ENCODE peak calls at places on chromosomes 13 and 19, in six cellular contexts. F is cardiac muscle cell, B is small intestine, Z is colonic mucosa, S is esophagus squamous epithelium, R is tibial nerve. W is an unnamed sample. For H3K4me1, the result is how much of the 10 kb centered on the place peaks cover.

GRCh38 chr13:33730147-33730546 is 87.8 kb upstream of the RFC3 start:
- DNase-seq in F (no peak), B (no peak), Z (no peak), S (no peak), R (no peak), W (no peak)

GRCh38 chr13:49356224-49356623 is 87.6 kb downstream of the CAB39L start:
- DNase-seq in F (peak), B (no peak), Z (no peak), S (no peak), R (no peak), W (no peak)

GRCh38 chr19:19306191-19306590 is 14.1 kb downstream of the SUGP1 start:
- DNase-seq in F (no peak), B (no peak), Z (no peak), S (no peak), R (no peak), W (no peak)

GRCh38 chr19:1038995-1039645 is 787 bp upstream of the ABCA7 start:
- DNase-seq in F (peak), B (no peak), Z (no peak), S (no peak), R (no peak), W (no peak)

GRCh38 chr13:73715114-73715909 is 418.9 kb downstream of the KLF12 start:
- DNase-seq in F (no peak), B (no peak), Z (no peak), S (no peak), R (no peak), W (no peak)

GRCh38 chr13:93767231-93767916 is 540.8 kb downstream of the GPC6 start:
- DNase-seq in F (no peak), B (no peak), Z (no peak), S (no peak), R (no peak), W (no peak)

GRCh38 chr13:41812851-41813250 is 148.1 kb downstream of the VWA8 start:
- DNase-seq in F (no peak), B (no peak), Z (no peak), S (no peak), R (no peak), W (no peak)

GRCh38 chr13:97521726-97522125 is 87.8 kb downstream of the RAP2A start:
- DNase-seq in F (no peak), B (no peak), Z (no peak), S (no peak), R (no peak), W (no peak)

GRCh38 chr13:26255717-26256277 is 1.9 kb downstream of the CDK8 start:
- DNase-seq in F (peak), B (no peak), Z (no peak), S (no peak), R (no peak), W (no peak)

GRCh38 chr19:30131246-30131645 is 189.2 kb downstream of the URI1 start:
- DNase-seq in F (no peak), B (no peak), Z (no peak), S (no peak), R (no peak), W (no peak)

GRCh38 chr13:44734204-44734707 is 158.1 kb upstream of the TSC22D1 start:
- DNase-seq in F (peak), B (no peak), Z (no peak), S (no peak), R (no peak), W (peak)

DNA sequence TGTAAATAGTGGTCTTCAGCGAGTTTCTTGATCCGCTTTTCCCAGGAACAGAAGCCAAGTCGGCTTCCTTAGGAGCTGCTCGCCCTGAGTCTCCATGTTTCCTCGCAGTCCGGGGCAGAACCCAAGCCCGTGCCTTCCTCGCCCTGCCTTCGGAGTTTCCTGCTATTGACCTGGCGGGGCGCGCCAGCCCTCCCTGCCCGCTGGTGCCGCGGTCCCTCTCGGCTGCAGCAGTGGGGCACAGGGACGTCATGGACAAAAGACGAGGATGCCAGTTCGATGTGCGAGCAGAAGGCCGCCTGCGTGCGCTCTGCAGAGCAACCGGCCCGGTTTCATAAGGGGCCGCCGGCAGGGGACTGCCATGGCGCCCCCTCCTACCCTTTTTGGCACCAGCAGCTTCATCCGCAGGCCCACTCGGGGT is 156.6 kb downstream of the TM9SF2 start:
- DNase-seq in F (peak), B (peak), Z (peak), S (no peak), R (no peak), W (peak)
- H3K4me1 ChIP-seq in F (under half), B (under half), Z (under half), S (under half), R (under half), W (under half)

GRCh38 chr19:35812220-35813042 is at the start of gene PRODH2:
- DNase-seq in F (no peak), B (peak), Z (no peak), S (no peak), R (no peak), W (no peak)
- H3K27ac ChIP-seq in F (no peak), B (no peak), Z (no peak), S (no peak), R (no peak), W (no peak)

GRCh38 chr19:7916908-7917291 is 2.3 kb downstream of the TGFBR3L start:
- DNase-seq in F (no peak), B (no peak), Z (no peak), S (no peak), R (no peak), W (no peak)
- H3K4me1 ChIP-seq in F (under half), B (under half), Z (under half), S (under half), R (under half), W (half or more)

DNA sequence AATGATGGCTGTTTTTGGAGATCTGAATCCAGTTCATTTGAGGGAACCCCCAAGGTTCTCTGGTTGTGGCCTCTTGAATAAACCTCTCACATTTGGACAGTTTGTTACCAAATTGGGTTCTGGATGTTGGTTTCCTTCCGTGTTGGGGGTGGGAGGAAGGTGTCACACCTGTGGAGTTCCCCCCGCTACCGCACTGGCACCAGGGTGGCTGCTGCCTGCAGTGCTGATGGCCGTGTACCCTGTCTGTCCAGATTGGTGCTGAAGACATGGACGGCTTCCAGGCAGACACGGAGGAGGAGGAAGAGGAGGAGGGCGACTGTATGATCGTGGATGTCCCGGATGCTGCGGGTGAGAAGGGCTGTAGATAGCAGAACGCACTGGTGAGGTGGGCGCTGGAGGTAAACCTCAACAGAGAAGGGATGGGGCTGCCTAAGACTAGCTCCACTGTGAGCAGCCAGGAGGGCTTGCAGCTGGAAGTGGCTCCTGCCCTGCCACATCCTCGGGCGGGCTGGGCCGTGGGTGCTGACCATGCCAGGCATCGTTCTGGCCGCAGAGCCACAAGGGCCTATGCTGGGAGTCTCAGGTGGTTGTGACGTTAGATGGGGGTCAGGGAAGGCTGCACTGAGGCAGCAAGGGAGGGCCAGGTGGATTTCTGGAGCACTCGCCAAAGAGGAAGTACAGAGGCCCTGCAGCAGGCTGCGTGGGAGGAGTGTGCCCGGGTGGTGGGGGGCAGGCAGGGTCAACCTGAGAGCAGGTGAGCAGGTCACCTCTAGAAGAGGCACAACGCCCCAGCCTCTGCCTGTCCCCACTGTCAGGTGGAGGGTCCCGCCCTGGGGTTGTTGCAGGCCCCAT is 15.4 kb downstream of the UBXN6 start:
- DNase-seq in F (no peak), B (no peak), Z (no peak), S (no peak), R (no peak), W (no peak)
- H3K27ac ChIP-seq in F (no peak), B (no peak), Z (no peak), S (no peak), R (no peak), W (no peak)

GRCh38 chr19:11377756-11378155 is 3.3 kb downstream of the SWSAP1 start:
- DNase-seq in F (no peak), B (no peak), Z (no peak), S (no peak), R (no peak), W (no peak)
- H3K4me1 ChIP-seq in F (under half), B (under half), Z (under half), S (half or more), R (under half), W (under half)

GRCh38 chr13:31150315-31150985 is 11.3 kb downstream of the HSPH1 start:
- DNase-seq in F (no peak), B (no peak), Z (no peak), S (no peak), R (no peak), W (no peak)

GRCh38 chr13:31154939-31155338 is 6.8 kb downstream of the HSPH1 start:
- DNase-seq in F (no peak), B (no peak), Z (no peak), S (no peak), R (no peak), W (no peak)

GRCh38 chr13:31149604-31150003 is 12.1 kb downstream of the HSPH1 start:
- DNase-seq in F (no peak), B (no peak), Z (no peak), S (no peak), R (no peak), W (no peak)

GRCh38 chr13:31151837-31152236 is 9.9 kb downstream of the HSPH1 start:
- DNase-seq in F (no peak), B (no peak), Z (no peak), S (no peak), R (no peak), W (no peak)
- H3K27ac ChIP-seq in F (no peak), B (no peak), Z (no peak), S (no peak), R (no peak), W (no peak)

GRCh38 chr19:15372891-15373301 is 6.7 kb downstream of the AKAP8 start:
- DNase-seq in F (no peak), B (no peak), Z (no peak), S (no peak), R (no peak), W (no peak)

GRCh38 chr19:15373644-15374043 is 5.9 kb downstream of the AKAP8 start:
- DNase-seq in F (no peak), B (no peak), Z (no peak), S (no peak), R (no peak), W (no peak)

GRCh38 chr19:15372470-15372869 is 7.1 kb downstream of the AKAP8 start:
- DNase-seq in F (no peak), B (no peak), Z (no peak), S (no peak), R (no peak), W (no peak)

GRCh38 chr19:15374105-15374651 is 5.4 kb downstream of the AKAP8 start:
- DNase-seq in F (no peak), B (no peak), Z (no peak), S (no peak), R (no peak), W (no peak)

GRCh38 chr19:15374796-15375440 is 4.7 kb downstream of the AKAP8 start:
- DNase-seq in F (no peak), B (no peak), Z (no peak), S (no peak), R (no peak), W (peak)
- H3K4me1 ChIP-seq in F (under half), B (under half), Z (under half), S (under half), R (under half), W (half or more)

DNA sequence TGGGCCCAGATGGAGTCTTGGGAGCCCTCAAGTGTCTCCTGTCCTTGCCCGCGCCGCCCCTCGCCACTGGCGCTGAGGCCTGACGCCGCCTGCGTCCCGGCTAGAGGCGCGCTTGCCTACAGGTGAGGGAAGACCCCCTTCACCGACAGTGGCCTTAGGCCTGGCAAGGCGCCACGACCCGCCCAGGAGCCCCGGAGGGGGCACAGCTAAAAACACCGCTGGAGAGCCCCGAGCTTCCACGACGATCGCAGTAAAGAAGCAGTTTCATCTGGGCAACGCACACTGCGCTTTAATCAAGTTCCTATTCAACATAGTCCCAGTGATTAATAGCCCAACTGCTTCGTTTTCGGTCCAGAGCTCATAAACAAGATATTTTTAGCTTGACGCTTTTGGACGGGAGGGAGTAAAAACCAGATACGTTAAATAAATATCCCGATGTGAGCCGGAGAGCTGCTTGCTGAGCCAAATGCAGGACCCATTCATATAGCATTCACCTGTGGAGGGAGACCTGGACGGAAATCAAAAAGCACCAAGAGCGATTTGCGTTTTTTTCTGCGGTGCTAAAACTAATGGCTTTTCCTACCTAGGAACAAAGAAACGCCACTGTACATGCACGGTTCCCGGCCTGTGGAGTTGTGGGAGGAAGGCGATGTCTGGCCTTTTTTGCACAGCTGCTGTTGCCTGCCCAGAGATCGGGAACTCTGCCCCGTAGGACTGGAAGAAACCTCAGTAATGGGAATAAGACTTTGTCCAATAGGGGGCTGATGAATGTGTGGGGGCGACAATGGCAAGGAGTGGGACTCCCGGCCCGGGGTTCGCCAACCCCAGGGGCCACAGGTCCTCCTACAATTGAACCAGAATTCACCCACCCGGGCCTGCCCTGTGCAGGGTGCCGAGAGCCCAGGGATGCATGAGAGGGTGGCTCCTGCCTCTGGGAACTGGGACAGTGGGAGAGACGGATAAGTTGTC is 1.7 kb upstream of the CEBPA start:
- DNase-seq in F (peak), B (peak), Z (no peak), S (no peak), R (no peak), W (no peak)
- H3K27ac ChIP-seq in F (no peak), B (peak), Z (peak), S (peak), R (peak), W (no peak)

GRCh38 chr13:38308736-38309135 is 40.9 kb upstream of the UFM1 start:
- DNase-seq in F (peak), B (no peak), Z (no peak), S (no peak), R (no peak), W (no peak)

GRCh38 chr13:38303816-38304215 is 45.8 kb upstream of the UFM1 start:
- DNase-seq in F (no peak), B (no peak), Z (no peak), S (no peak), R (no peak), W (no peak)

GRCh38 chr13:38309397-38309796 is 40.3 kb upstream of the UFM1 start:
- DNase-seq in F (no peak), B (no peak), Z (no peak), S (no peak), R (no peak), W (no peak)
- H3K4me1 ChIP-seq in F (under half), B (under half), Z (under half), S (under half), R (under half), W (under half)

DNA sequence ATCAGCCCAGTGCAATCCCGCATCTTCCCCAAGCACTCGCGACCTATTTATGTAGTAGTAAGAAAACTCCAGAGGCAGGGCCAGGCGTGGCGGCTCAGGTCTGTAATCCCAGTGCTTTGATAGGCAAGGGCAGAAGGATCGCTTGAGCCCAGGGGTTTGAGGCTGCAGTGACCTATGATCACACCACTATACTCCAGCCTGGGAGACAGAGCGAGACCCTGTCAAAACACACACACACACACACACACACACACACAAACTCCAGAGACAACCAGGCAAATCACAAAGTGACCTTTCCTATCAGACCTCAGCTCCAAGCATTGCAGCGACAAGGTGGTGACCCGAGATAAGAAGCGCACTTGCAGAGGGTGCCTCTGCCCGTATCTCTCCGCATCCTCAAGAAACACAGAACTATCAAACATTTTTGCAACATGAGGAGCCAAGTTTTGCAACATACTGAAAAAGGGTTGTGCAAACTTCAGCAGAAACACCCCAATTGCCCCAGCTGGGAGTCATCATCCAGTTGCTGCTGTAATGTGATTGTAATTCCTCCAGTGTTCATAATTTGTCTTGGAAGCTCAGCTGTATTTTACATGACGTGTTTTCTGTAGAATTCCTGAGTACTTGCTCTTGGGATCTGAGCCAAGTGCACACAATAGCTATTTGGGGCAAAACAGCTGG is 8.7 kb upstream of the KLF2 start:
- DNase-seq in F (peak), B (no peak), Z (peak), S (no peak), R (no peak), W (peak)
- H3K27ac ChIP-seq in F (peak), B (peak), Z (peak), S (peak), R (peak), W (peak)

W was measured in heart right ventricle.